ENCODE peak calls at places on chromosomes 1 and 21, in six cellular contexts. G is cardiac muscle cell, M is tibial artery, C is fibroblast of lung, Y is psoas muscle, B is ovary. N is an unnamed sample. For H3K4me1, the result is how much of the 10 kb centered on the place peaks cover.

GRCh38 chr1:230268371-230269170 is 157.6 kb downstream of the PGBD5 start:
- DNase-seq in C (peak), M (no peak), Y (peak), G (peak), B (peak), N (peak)

GRCh38 chr1:18154431-18155194 is 47.0 kb downstream of the IGSF21 start:
- DNase-seq in C (no peak), Y (no peak), B (no peak), G (no peak), M (no peak), N (no peak)

GRCh38 chr1:911875-912739 is 11.6 kb upstream of the SAMD11 start:
- DNase-seq in C (no peak), G (no peak), Y (peak), M (no peak), B (no peak), N (no peak)

GRCh38 chr1:7584157-7584556 is 186.9 kb upstream of the VAMP3 start:
- DNase-seq in C (no peak), Y (no peak), G (no peak), M (peak), B (no peak), N (no peak)

GRCh38 chr1:3072948-3073519 is 4.0 kb downstream of the PRDM16 start:
- DNase-seq in B (no peak), M (no peak), Y (no peak), G (no peak), C (no peak), N (peak)

GRCh38 chr21:26115346-26115745 is 55.2 kb downstream of the APP start:
- DNase-seq in M (no peak), Y (no peak), G (peak), B (no peak), C (no peak), N (no peak)

GRCh38 chr1:37237948-37238347 is 203.6 kb upstream of the GRIK3 start:
- DNase-seq in C (no peak), M (no peak), G (no peak), Y (no peak), B (no peak), N (no peak)

GRCh38 chr21:39776589-39776988 is 31.6 kb downstream of the IGSF5 start:
- DNase-seq in C (no peak), Y (no peak), B (no peak), M (no peak), G (peak), N (no peak)

GRCh38 chr1:201220388-201220715 is 29.7 kb downstream of the IGFN1 start:
- DNase-seq in B (no peak), Y (no peak), M (no peak), G (no peak), C (no peak), N (no peak)

GRCh38 chr1:33435096-33435820 is 4.4 kb upstream of the PHC2 start:
- DNase-seq in M (no peak), Y (no peak), C (peak), G (peak), B (no peak), N (no peak)

DNA sequence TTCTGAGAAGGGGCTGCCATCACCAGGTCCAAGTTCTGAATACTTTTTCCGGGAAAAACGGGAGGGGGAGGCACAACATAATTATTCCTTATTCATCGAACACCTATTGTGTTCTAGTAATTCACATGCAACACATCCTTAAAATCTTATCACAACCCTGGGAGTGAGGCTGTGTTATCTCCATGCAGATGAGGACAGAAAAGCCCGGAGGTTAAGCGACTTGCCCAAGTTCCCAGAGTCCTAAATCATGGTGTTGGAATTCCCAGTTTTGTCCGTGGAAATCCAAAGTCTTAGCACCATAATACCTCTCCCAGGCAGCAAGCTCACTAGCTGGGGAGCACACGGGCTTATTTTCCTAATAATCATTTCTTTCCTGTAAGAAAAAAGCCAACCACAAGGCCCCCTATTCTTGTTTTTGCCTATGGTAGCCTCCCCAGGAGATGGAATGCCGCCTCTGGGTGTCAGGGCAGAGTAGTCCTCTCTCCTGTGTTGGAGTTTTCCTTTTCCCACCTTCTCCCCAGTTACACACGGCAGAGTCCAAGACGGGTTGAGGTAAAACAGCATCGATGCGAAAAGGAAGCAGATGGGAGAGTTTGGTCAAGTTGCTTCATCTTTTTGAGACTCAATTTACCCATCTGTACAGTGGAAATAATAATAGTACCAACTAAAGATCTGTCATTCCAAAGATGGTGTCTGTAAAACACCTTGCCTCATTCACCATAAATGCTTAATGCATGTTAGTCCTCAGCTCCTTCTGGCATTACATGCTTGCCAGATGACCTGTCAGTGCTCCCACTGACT is 228.0 kb upstream of the TMEM51 start:
- DNase-seq in C (no peak), B (no peak), Y (no peak), M (no peak), G (no peak), N (no peak)
- H3K4me3 ChIP-seq in C (peak), B (peak), Y (peak), M (peak), G (peak), N (peak)

GRCh38 chr1:107748529-107748928 is 216.5 kb downstream of the VAV3 start:
- DNase-seq in G (peak), M (no peak), B (no peak), C (peak), Y (no peak), N (no peak)
- TF ChIP-seq CTCF in G (peak), M (no peak), B (no peak), C (peak), Y (no peak), N (no peak)

GRCh38 chr21:44613386-44614155 is 1.7 kb downstream of the KRTAP10-8 start:
- DNase-seq in M (no peak), C (no peak), Y (no peak), G (no peak), B (no peak), N (no peak)
- H3K4me1 ChIP-seq in M (under half), C (under half), Y (under half), G (under half), B (under half), N (under half)

DNA sequence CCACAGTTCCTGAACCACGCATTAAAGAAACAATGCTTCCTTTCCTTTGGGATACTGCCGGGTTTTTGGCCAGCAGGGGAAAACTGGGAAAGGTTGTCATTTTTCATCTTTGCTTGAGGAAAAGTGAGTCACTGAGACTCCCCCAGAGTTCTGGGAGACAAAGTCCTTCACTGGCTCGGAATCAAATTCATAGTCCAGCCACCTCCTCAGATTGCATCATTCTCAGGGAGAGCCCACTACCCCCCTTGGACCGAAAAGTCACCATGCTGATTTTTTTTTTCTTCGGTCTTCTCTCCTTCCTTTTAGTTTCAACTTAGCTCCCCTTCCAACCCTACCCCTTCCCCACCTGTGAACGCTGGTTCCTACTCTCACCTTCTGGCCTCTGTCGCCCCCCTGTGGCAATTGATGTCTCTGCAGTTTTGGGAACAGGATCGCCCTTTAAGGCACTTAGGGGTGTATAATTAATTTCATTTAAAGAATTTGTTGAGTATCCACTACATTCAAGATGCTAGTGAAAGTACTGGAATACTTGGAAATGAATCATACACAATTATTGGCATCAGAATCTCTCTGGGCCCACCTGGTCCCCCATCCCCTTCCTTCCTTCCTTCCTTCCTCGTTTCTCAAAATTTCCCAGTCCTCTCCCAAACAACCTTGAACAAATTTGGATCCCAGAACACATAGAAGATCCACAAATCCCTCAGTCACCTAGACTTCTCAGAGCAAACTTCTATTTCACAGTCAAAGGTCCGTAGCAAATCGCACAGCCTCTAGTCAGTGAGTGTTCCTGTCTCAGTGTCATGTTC is 6.9 kb downstream of the ACKR1 start:
- DNase-seq in B (no peak), M (no peak), C (peak), Y (no peak), G (peak), N (peak)
- H3K4me3 ChIP-seq in B (no peak), M (no peak), C (no peak), Y (no peak), G (no peak), N (no peak)

GRCh38 chr1:240092301-240093119 is 827 bp downstream of the FMN2 start:
- DNase-seq in B (no peak), M (no peak), Y (no peak), C (peak), G (peak), N (peak)
- TF ChIP-seq CTCF in B (no peak), M (no peak), Y (no peak), C (no peak), G (no peak), N (no peak)

GRCh38 chr1:41643422-41643821 is 158.9 kb upstream of the EDN2 start:
- DNase-seq in M (no peak), Y (no peak), C (no peak), B (peak), G (no peak), N (no peak)
- H3K4me1 ChIP-seq in M (under half), Y (under half), C (under half), B (under half), G (under half), N (under half)

GRCh38 chr1:155929057-155929456 is 5.2 kb downstream of the KHDC4 start:
- DNase-seq in G (no peak), Y (no peak), B (no peak), C (no peak), M (no peak), N (no peak)

GRCh38 chr1:155933591-155934096 is 569 bp downstream of the KHDC4 start:
- DNase-seq in Y (no peak), C (no peak), B (no peak), G (no peak), M (no peak), N (no peak)

GRCh38 chr1:155932487-155932886 is 1.7 kb downstream of the KHDC4 start:
- DNase-seq in B (no peak), C (no peak), M (no peak), Y (no peak), G (no peak), N (no peak)

GRCh38 chr1:155932085-155932484 is 2.1 kb downstream of the KHDC4 start:
- DNase-seq in B (no peak), Y (no peak), C (no peak), G (no peak), M (no peak), N (no peak)

GRCh38 chr1:155931332-155932038 is 2.7 kb downstream of the KHDC4 start:
- DNase-seq in C (no peak), G (no peak), Y (no peak), M (no peak), B (no peak), N (no peak)
- H3K4me3 ChIP-seq in C (peak), G (no peak), Y (peak), M (peak), B (no peak), N (no peak)

N was measured in thyroid gland.